ENCODE peak calls at places on chromosomes 5 and 9, in seven cellular contexts. R is fibroblast of the aortic adventitia, V is foreskin fibroblast, P is A549, T is body of pancreas, S is astrocyte, O is fibroblast of pulmonary artery. F is an unnamed sample.

GRCh38 chr9:107734231-107735014 is 244.9 kb upstream of the KLF4 start:
- DNase-seq in O (peak; percentile 96), V (peak; percentile 90), T (no peak), R (peak; percentile 99), P (no peak), S (peak; percentile 89), F (peak; percentile 97)

GRCh38 chr5:158382473-158382872 is 523.5 kb upstream of the CLINT1 start:
- DNase-seq in T (peak; percentile 33), P (peak; percentile 59), V (peak; percentile 96), O (peak; percentile 94), S (peak; percentile 95), R (peak; percentile 98), F (peak; percentile 95)

GRCh38 chr5:122707796-122708195 is 67.1 kb upstream of the SNX2 start:
- DNase-seq in O (no peak), T (no peak), R (no peak), P (no peak), S (no peak), V (no peak), F (peak; percentile 18)

GRCh38 chr5:141223112-141223783 is at the start of gene PCDHB14:
- DNase-seq in P (no peak), R (peak; percentile 30), O (peak; percentile 60), T (no peak), S (peak; percentile 7), V (peak; percentile 7), F (peak; percentile 41)

GRCh38 chr5:62606878-62607277 is 28.3 kb downstream of the LRRC70 start:
- DNase-seq in S (peak; percentile 16), T (no peak), O (peak; percentile 75), R (peak; percentile 76), V (no peak), P (no peak), F (peak; percentile 29)

GRCh38 chr9:101486693-101487442 is 46.8 kb upstream of the RNF20 start:
- DNase-seq in R (peak; percentile 46), O (peak; percentile 29), V (peak; percentile 51), S (peak; percentile 43), T (peak; percentile 68), P (peak; percentile 73), F (peak; percentile 17)

GRCh38 chr9:15403155-15403554 is 19.5 kb upstream of the SNAPC3 start:
- DNase-seq in S (no peak), V (no peak), P (peak; percentile 32), T (no peak), O (no peak), R (no peak), F (no peak)

GRCh38 chr5:1118738-1119137 is 6.9 kb upstream of the SLC12A7 start:
- DNase-seq in O (peak; percentile 17), V (no peak), P (no peak), T (peak; percentile 81), S (no peak), R (no peak), F (no peak)

GRCh38 chr5:107011530-107012115 is 659.1 kb downstream of the EFNA5 start:
- DNase-seq in P (no peak), S (peak; percentile 4), V (no peak), T (no peak), R (no peak), O (no peak), F (peak; percentile 2)

GRCh38 chr5:170221319-170221718 is 11.5 kb upstream of the C5orf58 start:
- DNase-seq in P (no peak), O (peak; percentile 29), V (no peak), T (no peak), S (peak; percentile 21), R (no peak), F (peak; percentile 41)

GRCh38 chr9:110029422-110029814 is 178.5 kb downstream of the C9orf152 start:
- DNase-seq in S (peak; percentile 94), O (peak; percentile 98), V (peak; percentile 91), R (peak; percentile 91), T (peak; percentile 40), P (peak; percentile 23), F (peak; percentile 96)

GRCh38 chr5:74113987-74114386 is 488.0 kb downstream of the ARHGEF28 start:
- DNase-seq in O (no peak), P (no peak), T (no peak), S (no peak), V (no peak), R (no peak), F (no peak)

GRCh38 chr5:1412621-1413020 is 32.6 kb downstream of the SLC6A3 start:
- DNase-seq in T (peak; percentile 2), S (no peak), R (no peak), P (no peak), O (no peak), V (no peak), F (no peak)

GRCh38 chr9:88749420-88749819 is 214.4 kb downstream of the NXNL2 start:
- DNase-seq in T (no peak), R (peak; percentile 86), V (peak; percentile 86), S (peak; percentile 67), P (no peak), O (peak; percentile 89), F (peak; percentile 75)

GRCh38 chr9:15697459-15697858 is 144.6 kb downstream of the CCDC171 start:
- DNase-seq in V (peak; percentile 72), P (no peak), T (no peak), O (peak; percentile 58), R (peak; percentile 83), S (peak; percentile 89), F (peak; percentile 46)

GRCh38 chr5:126000533-126000932 is 422.7 kb upstream of the GRAMD2B start:
- DNase-seq in P (no peak), T (no peak), R (no peak), O (no peak), S (no peak), V (no peak), F (no peak)

GRCh38 chr5:10478436-10478835 is 36.8 kb downstream of the ROPN1L start:
- DNase-seq in P (no peak), O (no peak), V (no peak), S (peak; percentile 64), T (no peak), R (no peak), F (peak; percentile 36)

GRCh38 chr9:136292026-136292538 is 11.8 kb downstream of the CCDC187 start:
- DNase-seq in P (no peak), T (no peak), O (no peak), R (no peak), V (no peak), S (no peak), F (no peak)

GRCh38 chr9:121503443-121503842 is 3.8 kb upstream of the GGTA1 start:
- DNase-seq in P (no peak), V (peak; percentile 51), T (no peak), R (peak; percentile 30), O (no peak), S (no peak), F (no peak)

GRCh38 chr5:78803386-78803785 is 154.8 kb upstream of the LHFPL2 start:
- DNase-seq in R (peak; percentile 93), S (peak; percentile 58), T (peak; percentile 40), P (no peak), O (peak; percentile 48), V (peak; percentile 39), F (peak; percentile 85)

GRCh38 chr5:57650360-57651069 is 167.9 kb upstream of the ACTBL2 start:
- DNase-seq in R (peak; percentile 57), S (peak; percentile 47), V (peak; percentile 50), T (peak; percentile 62), O (peak; percentile 75), P (peak; percentile 4), F (peak; percentile 70)
- TF ChIP-seq CTCF in R (peak; percentile 71), S (peak; percentile 71), V (peak; percentile 65), T (peak; percentile 72), O (peak; percentile 82), P (peak; percentile 50), F (peak; percentile 86)

DNA sequence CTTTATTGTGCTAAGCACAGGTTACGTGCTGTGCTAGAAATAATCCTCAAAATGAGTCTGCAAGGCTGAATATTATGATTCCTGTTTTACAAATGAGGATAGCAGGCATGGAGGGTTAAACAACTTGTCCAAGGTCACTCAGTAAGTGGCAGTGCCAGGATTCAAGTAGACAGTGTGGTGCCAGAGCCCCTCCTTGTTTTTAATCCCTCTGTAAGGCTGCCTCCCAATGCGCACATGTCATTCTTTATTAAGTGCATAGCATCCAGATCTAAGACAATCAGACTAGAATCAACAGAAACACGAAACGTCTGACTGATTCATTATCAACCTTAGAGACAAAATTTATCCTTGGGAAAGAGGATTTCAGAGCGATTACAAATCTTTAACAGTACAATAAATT is 199.6 kb downstream of the SMARCA2 start:
- DNase-seq in T (no peak), O (no peak), P (no peak), V (no peak), S (no peak), R (no peak), F (no peak)
- H3K4me3 ChIP-seq in T (no peak overlapping the region), O (no peak overlapping the region), P (no peak overlapping the region), V (no peak overlapping the region), S (no peak overlapping the region), R (no peak overlapping the region), F (no peak overlapping the region)

DNA sequence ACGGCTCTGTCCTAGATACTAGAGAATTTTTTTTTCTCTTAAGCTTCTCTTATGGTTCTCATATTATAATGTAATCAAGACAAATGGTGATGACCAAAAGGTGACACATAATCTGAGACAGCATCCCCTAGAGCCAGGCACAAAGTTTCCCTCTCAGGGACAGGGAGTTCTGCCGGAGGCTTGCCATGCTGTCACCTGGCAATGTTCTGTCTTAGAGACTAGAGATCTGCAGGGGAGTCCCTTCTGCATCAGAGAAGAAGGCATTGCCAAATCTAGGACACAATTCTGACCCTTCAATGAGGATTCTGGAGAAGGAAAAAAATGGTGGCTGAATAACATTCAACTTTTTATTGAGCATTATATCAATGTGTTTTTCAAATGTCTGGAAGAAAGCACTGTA is 261.2 kb upstream of the TRPC7 start:
- DNase-seq in S (no peak), V (no peak), O (no peak), P (no peak), R (no peak), T (no peak), F (no peak)
- TF ChIP-seq CTCF in S (no peak), V (no peak), O (no peak), P (no peak), R (no peak), T (no peak), F (no peak)

GRCh38 chr9:132346177-132346576 is 8.6 kb downstream of the SETX start:
- DNase-seq in P (no peak), O (no peak), T (no peak), S (no peak), V (no peak), R (no peak), F (no peak)

GRCh38 chr9:132348676-132349075 is 6.1 kb downstream of the SETX start:
- DNase-seq in T (no peak), V (no peak), S (no peak), R (no peak), P (no peak), O (no peak), F (no peak)

GRCh38 chr9:132351404-132352050 is 3.3 kb downstream of the SETX start:
- DNase-seq in R (peak; percentile 12), S (no peak), V (no peak), P (no peak), T (no peak), O (no peak), F (no peak)

GRCh38 chr9:132354645-132355355 is at the start of gene SETX:
- DNase-seq in T (peak; percentile 97), P (peak; percentile 97), S (peak; percentile 85), O (peak; percentile 97), R (peak; percentile 93), V (peak; percentile 98), F (peak; percentile 99)

DNA sequence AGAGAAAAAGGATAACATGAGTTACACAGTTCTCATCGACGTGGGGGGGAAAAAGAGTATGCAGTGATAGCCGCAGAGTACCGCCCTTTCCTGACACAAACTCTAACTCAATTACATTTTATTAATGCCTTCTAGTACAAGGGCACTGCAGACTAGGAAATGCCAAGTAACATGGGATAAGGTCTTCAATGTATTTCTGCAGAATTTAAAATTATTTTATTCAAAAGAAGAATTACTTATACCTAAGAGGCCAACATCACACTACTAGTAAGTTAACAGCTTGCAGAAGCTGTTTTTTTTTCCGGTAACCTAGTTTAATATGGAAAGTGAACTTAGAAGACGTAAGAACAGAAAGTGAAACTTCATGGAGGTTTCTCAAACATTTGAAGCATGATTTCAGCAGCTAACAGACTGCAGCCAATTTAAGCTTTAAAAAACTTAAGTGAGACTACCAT is 3.9 kb downstream of the SETX start:
- DNase-seq in P (no peak), O (no peak), T (no peak), S (no peak), R (peak; percentile 43), V (no peak), F (peak; percentile 33)
- H3K4me3 ChIP-seq in P (no peak overlapping the region), O (no peak overlapping the region), T (no peak overlapping the region), S (no peak overlapping the region), R (peak overlapping the region; percentile 40), V (peak overlapping the region; percentile 0), F (peak overlapping the region; percentile 11)